ENCODE peak calls at places on chromosome 4, in six cellular contexts. H is fibroblast of pulmonary artery, D is cardiac muscle cell, N is uterus, O is retinal pigment epithelial cell, F is fibroblast of mammary gland. X is an unnamed sample.

GRCh38 chr4:93203708-93204107 is 624.8 kb upstream of the ATOH1 start:
- DNase-seq in H (peak), D (no peak), N (no peak), O (no peak), F (peak), X (peak)

GRCh38 chr4:2662598-2662997 is 93.5 kb downstream of the TNIP2 start:
- DNase-seq in H (peak), D (peak), N (no peak), O (no peak), F (peak), X (no peak)

GRCh38 chr4:176575141-176575731 is 217.5 kb downstream of the VEGFC start:
- DNase-seq in H (peak), D (no peak), N (no peak), O (no peak), F (peak), X (no peak)

GRCh38 chr4:65552071-65552470 is 118.2 kb downstream of the EPHA5 start:
- DNase-seq in H (no peak), D (no peak), N (no peak), O (no peak), F (no peak), X (no peak)

GRCh38 chr4:174096999-174097398 is 186.5 kb downstream of the FBXO8 start:
- DNase-seq in H (no peak), D (no peak), N (no peak), O (no peak), F (no peak), X (no peak)

GRCh38 chr4:69056921-69057562 is 39.2 kb upstream of the UGT2B7 start:
- DNase-seq in H (no peak), D (peak), N (no peak), O (no peak), F (no peak), X (peak)

GRCh38 chr4:145289403-145290076 is 109.2 kb upstream of the OTUD4 start:
- DNase-seq in H (peak), D (peak), N (no peak), O (no peak), F (peak), X (no peak)

GRCh38 chr4:166501941-166502382 is 628.9 kb downstream of the TLL1 start:
- DNase-seq in H (peak), D (peak), N (no peak), O (no peak), F (peak), X (peak)

GRCh38 chr4:153542835-153543234 is 76.7 kb downstream of the TMEM131L start:
- DNase-seq in H (no peak), D (no peak), N (no peak), O (no peak), F (no peak), X (no peak)

GRCh38 chr4:117479673-117480072 is 394.3 kb upstream of the TRAM1L1 start:
- DNase-seq in H (no peak), D (no peak), N (no peak), O (no peak), F (no peak), X (peak)

GRCh38 chr4:147791870-147792269 is 60.0 kb downstream of the ARHGAP10 start:
- DNase-seq in H (no peak), D (no peak), N (no peak), O (no peak), F (no peak), X (no peak)

GRCh38 chr4:165398570-165398969 is 19.8 kb downstream of the CPE start:
- DNase-seq in H (peak), D (peak), N (no peak), O (peak), F (peak), X (peak)

GRCh38 chr4:2436301-2436700 is 17.5 kb downstream of the CFAP99 start:
- DNase-seq in H (peak), D (no peak), N (no peak), O (no peak), F (peak), X (no peak)

GRCh38 chr4:122838034-122838433 is 11.4 kb downstream of the FGF2 start:
- DNase-seq in H (no peak), D (no peak), N (no peak), O (no peak), F (no peak), X (no peak)

GRCh38 chr4:81724925-81725329 is 253.2 kb upstream of the RASGEF1B start:
- DNase-seq in H (no peak), D (peak), N (no peak), O (peak), F (peak), X (peak)

GRCh38 chr4:186901850-186902249 is 178.2 kb upstream of the FAT1 start:
- DNase-seq in H (no peak), D (no peak), N (no peak), O (no peak), F (no peak), X (no peak)

GRCh38 chr4:130025701-130026100 is 929.7 kb downstream of the C4orf33 start:
- DNase-seq in H (no peak), D (no peak), N (no peak), O (peak), F (no peak), X (no peak)

GRCh38 chr4:141352775-141353544 is 132.3 kb downstream of the ZNF330 start:
- DNase-seq in H (peak), D (peak), N (no peak), O (no peak), F (peak), X (no peak)

GRCh38 chr4:118259103-118259502 is 93.7 kb downstream of the PRSS12 start:
- DNase-seq in H (no peak), D (no peak), N (no peak), O (no peak), F (no peak), X (no peak)

GRCh38 chr4:55075376-55075775 is 50.0 kb downstream of the KDR start:
- DNase-seq in H (no peak), D (peak), N (no peak), O (no peak), F (no peak), X (no peak)

GRCh38 chr4:169044723-169045447 is 34.8 kb upstream of the CBR4 start:
- DNase-seq in H (no peak), D (no peak), N (no peak), O (no peak), F (no peak), X (no peak)

GRCh38 chr4:21954406-21954805 is 5.8 kb upstream of the KCNIP4 start:
- DNase-seq in H (no peak), D (no peak), N (no peak), O (no peak), F (no peak), X (no peak)

GRCh38 chr4:39568805-39569204 is 41.6 kb upstream of the UGDH start:
- DNase-seq in H (no peak), D (no peak), N (no peak), O (no peak), F (no peak), X (peak)

DNA sequence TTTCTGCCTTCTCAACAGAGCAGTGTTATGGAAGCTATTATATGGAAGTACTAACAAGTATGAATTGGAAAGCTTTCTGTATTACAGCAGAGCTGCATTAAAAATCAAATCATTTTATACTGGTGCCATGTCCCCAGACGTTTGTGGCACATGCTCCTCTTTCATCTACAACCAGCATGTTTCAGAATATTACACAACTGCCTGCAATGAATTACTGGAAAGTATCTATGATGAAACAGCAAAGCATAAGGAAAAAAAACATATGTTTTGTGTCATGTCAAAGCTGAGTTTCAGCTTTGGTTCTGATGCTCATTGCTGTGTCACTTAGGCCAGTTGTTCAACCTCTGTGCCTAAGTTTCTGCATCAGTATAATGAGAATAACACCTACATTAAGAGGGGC is 576.8 kb downstream of the GBA3 start:
- DNase-seq in H (peak), D (peak), N (no peak), O (no peak), F (peak), X (no peak)
- TF ChIP-seq CTCF in H (no peak), D (no peak), N (no peak), O (no peak), F (no peak), X (no peak)

DNA sequence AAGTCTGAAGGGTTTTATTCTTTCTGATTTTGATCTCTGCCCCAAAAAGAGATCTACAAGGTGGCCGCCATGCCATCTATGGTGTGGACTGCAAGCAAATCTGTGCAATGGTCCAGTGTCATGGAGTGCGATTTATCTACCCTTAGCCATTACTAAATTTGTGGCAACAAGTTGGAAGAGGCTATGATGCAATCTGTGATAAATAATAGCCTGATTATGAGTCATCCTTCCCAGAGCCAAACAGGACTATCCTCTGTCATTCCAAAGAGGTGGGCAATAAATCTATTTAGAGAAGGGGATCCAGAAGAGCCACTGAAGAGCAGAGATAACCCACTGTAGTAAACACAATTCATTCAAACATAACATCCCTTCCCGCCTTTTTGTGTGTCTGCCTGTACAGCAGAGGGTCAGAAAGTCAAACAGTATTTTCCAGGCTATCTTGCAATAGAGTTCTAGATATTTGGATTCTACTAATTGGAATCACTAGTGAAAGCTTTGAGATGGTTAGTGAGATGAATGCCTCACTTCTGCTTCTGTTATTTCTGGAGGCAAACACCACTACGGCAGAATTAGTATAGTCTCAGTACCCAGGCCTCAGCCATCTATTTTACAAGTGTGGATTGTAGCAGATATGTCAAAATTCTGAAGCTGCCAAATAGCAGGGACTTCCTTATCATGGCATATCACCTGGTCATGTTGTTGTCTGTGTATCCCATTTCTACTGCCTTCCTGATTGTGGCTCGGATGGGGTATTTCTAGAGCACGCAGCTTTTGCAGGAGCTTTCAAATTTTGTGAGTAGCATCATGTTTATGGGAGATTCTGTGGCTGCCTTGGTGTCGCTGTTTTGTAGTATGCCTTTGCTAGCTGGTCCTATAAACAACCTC is 192.0 kb downstream of the SMIM20 start:
- DNase-seq in H (peak), D (peak), N (peak), O (no peak), F (peak), X (no peak)
- H3K4me3 ChIP-seq in H (no peak), D (no peak), N (no peak), O (no peak), F (no peak), X (no peak)

DNA sequence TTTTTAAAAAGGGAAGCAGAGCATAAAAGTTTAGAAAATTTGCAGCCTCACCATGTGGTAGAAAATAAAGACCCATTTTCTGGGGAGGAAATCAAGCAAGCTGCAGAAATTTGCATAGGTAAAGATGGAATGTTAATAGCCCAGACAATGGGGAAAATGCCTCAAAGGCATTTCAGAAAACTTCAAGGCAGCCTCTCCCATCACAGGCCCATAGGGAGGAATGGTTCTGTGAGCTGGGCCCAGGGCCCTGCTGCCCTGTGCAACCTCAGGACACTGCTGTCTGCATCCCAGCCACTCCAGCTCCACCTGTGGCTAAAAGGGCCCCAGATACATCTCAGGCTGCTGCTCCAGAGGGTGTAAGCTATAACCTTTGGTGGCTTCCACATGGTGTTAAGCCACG is 137.9 kb downstream of the INPP4B start:
- DNase-seq in H (no peak), D (no peak), N (no peak), O (no peak), F (no peak), X (no peak)
- TF ChIP-seq CTCF in H (no peak), D (no peak), N (no peak), O (no peak), F (no peak), X (no peak)

GRCh38 chr4:95857761-95858160 is 17.9 kb downstream of the PDHA2 start:
- DNase-seq in H (peak), D (peak), N (no peak), O (no peak), F (no peak), X (no peak)
- H3K4me3 ChIP-seq in H (no peak), D (no peak), N (no peak), O (no peak), F (no peak), X (no peak)

DNA sequence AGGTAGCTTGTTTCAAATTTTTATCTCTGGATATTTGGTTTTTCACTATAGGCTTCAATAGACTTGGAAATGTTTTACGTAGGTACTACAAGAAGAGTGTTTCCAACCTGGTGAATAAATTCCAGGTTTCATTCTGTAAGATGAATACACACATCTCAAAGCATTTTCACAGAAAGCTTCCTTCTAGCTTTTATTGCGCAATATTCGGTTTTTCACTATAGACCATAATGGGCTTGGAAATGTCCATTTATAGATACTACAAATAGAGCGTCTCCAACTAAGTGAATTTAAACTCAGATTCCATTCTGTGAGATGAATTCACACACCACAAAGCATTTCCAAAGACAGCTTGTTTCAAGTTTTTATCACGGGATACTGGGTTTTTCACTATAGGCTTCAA is 857.7 kb upstream of the HS3ST1 start:
- DNase-seq in H (no peak), D (no peak), N (no peak), O (no peak), F (no peak), X (no peak)
- TF ChIP-seq CTCF in H (no peak), D (no peak), N (no peak), O (no peak), F (no peak), X (no peak)